ENCODE peak calls at places on chromosome 7, in six cellular contexts. W is heart left ventricle; A is MM.1S; E is pancreas; Q is A549; O is CD4-positive, CD25-positive, alpha-beta regulatory T cell. M is an unnamed sample.

GRCh38 chr7:3272691-3273141 is 28.3 kb upstream of the SDK1 start:
- DNase-seq in W (no peak), A (no peak), E (no peak), Q (peak), O (no peak), M (no peak)

GRCh38 chr7:106858618-106859532 is 6.2 kb upstream of the PIK3CG start:
- DNase-seq in W (peak), A (no peak), E (peak), Q (peak), O (no peak), M (no peak)

GRCh38 chr7:14978687-14979086 is 76.1 kb upstream of the DGKB start:
- DNase-seq in W (no peak), A (no peak), E (no peak), Q (no peak), O (no peak), M (no peak)

GRCh38 chr7:95469850-95470249 is 15.9 kb upstream of the ASB4 start:
- DNase-seq in W (no peak), A (no peak), E (no peak), Q (peak), O (no peak), M (no peak)

GRCh38 chr7:68841004-68841403 is 757.3 kb upstream of the AUTS2 start:
- DNase-seq in W (no peak), A (no peak), E (no peak), Q (no peak), O (no peak), M (no peak)

GRCh38 chr7:148888300-148888699 is 4.2 kb upstream of the EZH2 start:
- DNase-seq in W (no peak), A (no peak), E (no peak), Q (no peak), O (no peak), M (no peak)

GRCh38 chr7:1158203-1159126 is 1.5 kb downstream of the ZFAND2A start:
- DNase-seq in W (no peak), A (no peak), E (no peak), Q (no peak), O (no peak), M (no peak)

GRCh38 chr7:22586806-22587180 is 86.8 kb upstream of the STEAP1B start:
- DNase-seq in W (no peak), A (no peak), E (no peak), Q (peak), O (no peak), M (no peak)

GRCh38 chr7:67019562-67020390 is 23.1 kb downstream of the TYW1 start:
- DNase-seq in W (no peak), A (no peak), E (no peak), Q (no peak), O (no peak), M (no peak)

GRCh38 chr7:40418983-40419382 is 284.2 kb downstream of the SUGCT start:
- DNase-seq in W (no peak), A (no peak), E (no peak), Q (no peak), O (no peak), M (no peak)

GRCh38 chr7:2483495-2483894 is 7.3 kb upstream of the GRIFIN start:
- DNase-seq in W (no peak), A (no peak), E (no peak), Q (no peak), O (no peak), M (no peak)

GRCh38 chr7:50807026-50807730 is 24.5 kb upstream of the GRB10 start:
- DNase-seq in W (no peak), A (no peak), E (no peak), Q (no peak), O (no peak), M (no peak)

GRCh38 chr7:112510032-112510742 is 29.4 kb downstream of the LSMEM1 start:
- DNase-seq in W (no peak), A (no peak), E (no peak), Q (no peak), O (no peak), M (no peak)

GRCh38 chr7:9958461-9958860 is 1015.2 kb upstream of the PHF14 start:
- DNase-seq in W (no peak), A (no peak), E (no peak), Q (no peak), O (no peak), M (no peak)

GRCh38 chr7:31948041-31948440 is 122.2 kb downstream of the PDE1C start:
- DNase-seq in W (no peak), A (no peak), E (no peak), Q (peak), O (no peak), M (no peak)

GRCh38 chr7:41383596-41383995 is 319.3 kb downstream of the INHBA start:
- DNase-seq in W (no peak), A (no peak), E (no peak), Q (no peak), O (no peak), M (no peak)

GRCh38 chr7:140085447-140085846 is 22.7 kb upstream of the PARP12 start:
- DNase-seq in W (no peak), A (no peak), E (no peak), Q (no peak), O (no peak), M (no peak)

GRCh38 chr7:1056006-1056784 is 11.8 kb downstream of the GPR146 start:
- DNase-seq in W (peak), A (no peak), E (peak), Q (no peak), O (no peak), M (no peak)

GRCh38 chr7:20998309-20998708 is 211.6 kb upstream of the SP8 start:
- DNase-seq in W (no peak), A (no peak), E (no peak), Q (no peak), O (no peak), M (no peak)

GRCh38 chr7:106864298-106865081 is 592 bp upstream of the PIK3CG start:
- DNase-seq in W (no peak), A (peak), E (no peak), Q (no peak), O (no peak), M (no peak)

GRCh38 chr7:159031135-159031701 is 113.4 kb downstream of the VIPR2 start:
- DNase-seq in W (peak), A (no peak), E (peak), Q (no peak), O (no peak), M (no peak)

DNA sequence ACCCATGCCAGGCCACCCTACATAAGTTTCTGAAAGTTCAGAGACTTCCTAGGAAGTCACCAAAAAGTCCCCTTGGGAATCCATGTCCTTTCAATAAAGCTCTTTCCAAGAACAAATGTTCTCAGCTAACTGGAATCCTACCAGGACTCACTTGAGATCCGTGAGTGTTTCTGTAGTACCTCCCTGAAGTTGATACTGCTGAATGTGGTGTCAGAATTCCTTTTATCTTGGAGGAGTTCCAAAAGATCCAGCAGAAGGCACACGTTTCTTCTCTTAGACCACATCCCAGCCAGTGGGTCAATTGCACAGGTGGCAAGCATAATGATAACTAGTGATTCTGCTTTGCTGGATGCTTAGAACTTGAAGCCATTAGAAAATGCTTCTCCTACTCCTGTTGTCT is 689.7 kb upstream of the IGFBP3 start:
- DNase-seq in W (no peak), A (no peak), E (no peak), Q (no peak), O (no peak), M (no peak)
- H3K4me3 ChIP-seq in W (no peak), A (no peak), E (no peak), Q (no peak), O (no peak), M (no peak)

GRCh38 chr7:132400667-132401142 is 175.6 kb downstream of the PLXNA4 start:
- DNase-seq in W (no peak), A (no peak), E (no peak), Q (no peak), O (no peak), M (no peak)
- H3K27ac ChIP-seq in W (no peak), A (no peak), E (no peak), Q (no peak), O (no peak), M (no peak)

DNA sequence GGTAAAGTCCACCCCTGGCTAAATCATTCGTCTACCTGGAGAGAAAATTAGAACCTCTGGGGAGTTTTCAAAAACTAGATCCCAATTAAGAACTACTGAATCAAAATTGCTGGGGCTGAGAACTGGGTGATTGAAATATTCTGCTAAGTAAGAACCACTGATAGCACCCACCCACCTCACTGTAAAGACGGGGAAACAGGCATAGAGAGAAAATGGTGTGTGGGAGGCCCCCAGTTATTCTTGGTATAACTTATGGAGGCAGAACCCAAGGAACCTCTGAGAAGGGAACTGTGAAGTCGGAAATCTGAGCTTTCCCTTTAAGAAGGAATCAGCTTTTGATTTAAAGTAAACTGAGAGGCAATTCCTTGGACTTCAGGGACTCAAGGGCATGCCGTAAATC is 53.1 kb downstream of the PRKAG2 start:
- DNase-seq in W (no peak), A (no peak), E (no peak), Q (no peak), O (no peak), M (no peak)
- H3K4me3 ChIP-seq in W (peak), A (no peak), E (no peak), Q (no peak), O (no peak), M (no peak)

GRCh38 chr7:46006723-46007122 is 85.7 kb upstream of the IGFBP3 start:
- DNase-seq in W (no peak), A (no peak), E (no peak), Q (no peak), O (no peak), M (no peak)

GRCh38 chr7:46003161-46003560 is 82.1 kb upstream of the IGFBP3 start:
- DNase-seq in W (no peak), A (no peak), E (no peak), Q (no peak), O (no peak), M (no peak)

GRCh38 chr7:46006212-46006611 is 85.1 kb upstream of the IGFBP3 start:
- DNase-seq in W (no peak), A (peak), E (no peak), Q (no peak), O (no peak), M (no peak)

GRCh38 chr7:46004965-46005364 is 83.9 kb upstream of the IGFBP3 start:
- DNase-seq in W (no peak), A (peak), E (no peak), Q (no peak), O (no peak), M (no peak)

DNA sequence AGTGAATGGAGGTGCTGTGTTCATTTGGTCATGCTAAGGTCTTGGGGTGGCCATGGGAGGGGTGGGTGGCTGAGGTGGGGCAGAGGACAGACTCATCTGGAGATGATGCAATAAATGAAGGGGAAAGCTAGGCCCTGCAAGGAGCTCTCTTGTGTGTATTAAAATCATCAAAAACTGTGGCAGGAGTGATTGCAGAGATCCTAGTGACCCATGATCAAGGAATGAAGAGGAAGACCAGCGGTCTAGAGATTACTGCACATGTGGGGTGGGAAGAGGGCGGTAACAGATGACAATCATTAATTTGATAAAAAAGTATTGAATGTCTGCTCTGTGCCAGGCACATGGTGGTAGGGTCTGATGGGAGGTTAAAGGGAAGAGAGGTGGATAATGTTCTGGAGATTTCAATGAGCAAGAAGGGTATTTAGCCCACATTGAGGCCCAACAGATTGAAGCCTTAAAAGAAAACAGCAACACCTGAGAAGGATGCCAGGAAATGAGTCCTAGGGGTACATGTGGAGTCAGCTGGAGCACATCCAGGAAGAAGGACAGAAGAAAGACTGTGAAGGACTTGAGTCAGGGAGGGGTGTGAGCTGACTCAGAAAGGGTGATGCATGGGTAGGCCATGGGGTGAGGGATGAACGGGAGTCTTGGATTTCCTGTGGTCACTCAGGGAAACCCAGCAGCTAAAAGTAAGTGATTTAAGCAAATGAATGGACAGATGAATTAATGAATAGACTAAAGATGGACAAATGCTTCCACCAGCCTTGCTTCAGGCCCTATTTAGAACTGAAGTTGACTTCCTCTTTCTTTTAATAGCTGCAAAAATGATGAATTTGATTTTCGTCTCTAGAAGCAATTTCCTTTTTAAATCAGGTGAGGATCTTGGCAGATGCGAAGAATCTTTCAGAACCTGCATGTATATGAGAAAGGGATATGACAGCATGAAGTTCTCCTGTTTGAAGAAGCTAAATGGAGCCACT is 83.1 kb upstream of the IGFBP3 start:
- DNase-seq in W (no peak), A (peak), E (no peak), Q (peak), O (no peak), M (no peak)
- H3K27ac ChIP-seq in W (no peak), A (peak), E (no peak), Q (no peak), O (no peak), M (no peak)

DNA sequence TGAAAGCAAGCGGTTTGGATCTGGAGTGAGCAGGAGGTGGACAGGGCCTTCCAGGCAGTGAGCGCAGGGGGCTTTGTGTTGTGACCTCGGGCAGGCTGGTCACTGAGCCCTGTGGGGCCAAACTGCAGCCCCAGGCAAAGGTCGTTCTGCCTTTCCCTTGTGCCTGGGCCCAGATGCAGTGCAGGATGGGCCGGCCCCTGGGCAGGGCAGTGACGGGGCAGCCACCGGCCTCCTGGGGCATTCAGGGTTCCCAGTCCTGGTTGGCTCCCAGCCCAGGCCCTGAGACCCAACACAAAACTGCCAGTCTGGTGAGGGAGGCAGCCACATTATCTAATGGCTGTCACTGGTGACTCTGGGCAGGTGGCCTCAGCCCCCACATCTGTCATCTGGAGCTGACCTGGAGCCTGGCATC is 7.1 kb downstream of the ARPC1B start:
- DNase-seq in W (no peak), A (no peak), E (no peak), Q (no peak), O (no peak), M (no peak)
- H3K4me3 ChIP-seq in W (no peak), A (no peak), E (no peak), Q (no peak), O (peak), M (no peak)

GRCh38 chr7:27111753-27112277 is 9.3 kb upstream of the HOXA2 start:
- DNase-seq in W (no peak), A (no peak), E (no peak), Q (no peak), O (no peak), M (no peak)
- H3K27ac ChIP-seq in W (no peak), A (no peak), E (no peak), Q (peak), O (no peak), M (no peak)